ENCODE peak calls at places on chromosomes 7 and 10, in four cellular contexts. I is adrenal gland, S is GM13977, Q is glutamatergic neuron. D is an unnamed sample.

GRCh38 chr7:8581842-8582241 is 148.4 kb downstream of the NXPH1 start:
- DNase-seq in Q (no peak), I (no peak), S (no peak), D (no peak)

GRCh38 chr7:38178695-38179344 is 775 bp downstream of the STARD3NL start:
- DNase-seq in Q (no peak), S (peak), I (no peak), D (no peak)

GRCh38 chr10:21172774-21173432 is 275.8 kb upstream of the NEBL start:
- DNase-seq in S (peak), Q (peak), I (peak), D (no peak)

GRCh38 chr10:60441515-60441914 is 51.8 kb upstream of the ANK3 start:
- DNase-seq in I (no peak), Q (no peak), S (no peak), D (no peak)

GRCh38 chr7:16891338-16891737 is 9.6 kb upstream of the AGR3 start:
- DNase-seq in S (peak), I (no peak), Q (no peak), D (no peak)

GRCh38 chr7:77843194-77843593 is 44.6 kb downstream of the PHTF2 start:
- DNase-seq in Q (no peak), I (no peak), S (no peak), D (no peak)

GRCh38 chr10:28925154-28925663 is 247.9 kb downstream of the BAMBI start:
- DNase-seq in S (no peak), I (no peak), Q (no peak), D (no peak)

GRCh38 chr7:90595341-90595800 is 750 bp upstream of the CDK14 start:
- DNase-seq in S (no peak), Q (no peak), I (no peak), D (no peak)

GRCh38 chr7:6706666-6707407 is at the start of gene ZNF12:
- DNase-seq in I (peak), Q (peak), S (peak), D (peak)

GRCh38 chr10:3595736-3596135 is 189.3 kb downstream of the KLF6 start:
- DNase-seq in S (no peak), I (no peak), Q (no peak), D (no peak)

GRCh38 chr7:117092801-117093200 is 139.5 kb downstream of the ST7 start:
- DNase-seq in S (no peak), I (no peak), Q (no peak), D (no peak)

GRCh38 chr7:156102267-156102666 is 290.0 kb upstream of the SHH start:
- DNase-seq in S (no peak), I (no peak), Q (no peak), D (no peak)

GRCh38 chr7:123435080-123435700 is 99.2 kb downstream of the IQUB start:
- DNase-seq in S (no peak), Q (no peak), I (no peak), D (no peak)

GRCh38 chr7:123439186-123439585 is 95.2 kb downstream of the IQUB start:
- DNase-seq in Q (no peak), I (no peak), S (no peak), D (no peak)

GRCh38 chr7:123433665-123434064 is 100.7 kb downstream of the IQUB start:
- DNase-seq in Q (no peak), I (no peak), S (no peak), D (no peak)

GRCh38 chr7:123440202-123440601 is 94.2 kb downstream of the IQUB start:
- DNase-seq in I (no peak), Q (no peak), S (no peak), D (no peak)

GRCh38 chr7:123437447-123437995 is 96.9 kb downstream of the IQUB start:
- DNase-seq in S (no peak), I (no peak), Q (no peak), D (no peak)
- TF ChIP-seq CTCF in S (no peak), I (no peak), Q (no peak), D (no peak)

GRCh38 chr10:22604314-22605091 is 109.9 kb downstream of the PIP4K2A start:
- DNase-seq in S (no peak), I (no peak), Q (no peak), D (no peak)
- TF ChIP-seq CTCF in S (no peak), I (no peak), Q (no peak), D (no peak)

GRCh38 chr10:5688587-5688986 is 3.9 kb downstream of the TASOR2 start:
- DNase-seq in S (no peak), Q (no peak), I (no peak), D (no peak)

GRCh38 chr10:5684971-5685763 is 529 bp downstream of the TASOR2 start:
- DNase-seq in Q (peak), I (peak), S (peak), D (peak)

GRCh38 chr10:5684318-5684970 is at the start of gene TASOR2:
- DNase-seq in I (peak), S (peak), Q (peak), D (peak)

GRCh38 chr10:5683065-5683464 is 1.6 kb upstream of the TASOR2 start:
- DNase-seq in I (no peak), S (no peak), Q (no peak), D (no peak)

GRCh38 chr10:5685764-5686240 is 1.2 kb downstream of the TASOR2 start:
- DNase-seq in Q (no peak), S (no peak), I (no peak), D (no peak)
- TF ChIP-seq CTCF in Q (no peak), S (peak), I (no peak), D (no peak)

GRCh38 chr10:86944031-86944419 is 13.4 kb downstream of the MMRN2 start:
- DNase-seq in I (no peak), S (no peak), Q (no peak), D (no peak)
- TF ChIP-seq CTCF in I (no peak), S (no peak), Q (no peak), D (no peak)

GRCh38 chr10:49538381-49539319 is at the start of gene ERCC6:
- DNase-seq in S (peak), I (peak), Q (peak), D (peak)
- TF ChIP-seq CTCF in S (no peak), I (peak), Q (no peak), D (peak)

DNA sequence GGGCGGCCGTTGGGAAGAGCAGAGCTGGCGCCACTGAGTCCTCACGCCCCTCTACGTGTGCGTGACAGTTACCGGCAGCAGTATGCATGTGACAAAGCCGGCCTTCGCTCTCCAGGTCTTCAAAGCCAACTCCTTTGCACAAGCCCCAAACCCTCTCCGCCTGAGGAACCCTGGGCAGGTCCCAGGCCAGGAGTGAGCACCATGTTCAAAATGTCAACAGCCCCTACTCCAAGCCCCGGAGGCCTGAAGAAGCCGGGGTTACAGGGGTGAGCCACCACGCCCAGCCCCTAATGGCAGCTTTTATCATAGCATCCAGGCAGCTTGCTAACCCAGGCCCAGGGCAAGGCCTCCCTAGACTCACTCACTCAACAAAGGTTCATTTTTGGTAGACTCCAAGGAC is 70.8 kb downstream of the OAT start:
- DNase-seq in S (no peak), I (no peak), Q (no peak), D (no peak)
- TF ChIP-seq CTCF in S (no peak), I (no peak), Q (peak), D (no peak)

D was measured in progenitor cell of endocrine pancreas.